ENCODE peak calls at places on chromosomes 16 and 17, in nine cellular contexts. Z, C, K, U, R, F, J, B and H are unnamed samples.
A peak's percentile ranks its signal among the peaks of the same experiment; 100 is the strongest.

GRCh38 chr16:29898135-29898534 is 1.2 kb downstream of the SEZ6L2 start:
- DNase-seq in Z (no peak), C (no peak), K (no peak), U (no peak), R (no peak), F (no peak), J (no peak), B (no peak), H (no peak)

GRCh38 chr16:10668322-10669045 is 26.2 kb downstream of the TEKT5 start:
- DNase-seq in Z (peak; percentile 7), C (peak; percentile 21), K (peak; percentile 49), U (peak; percentile 50), R (no peak), F (peak; percentile 31), J (peak; percentile 5), B (peak; percentile 60), H (no peak)

GRCh38 chr17:60554377-60554788 is 28.3 kb upstream of the APPBP2 start:
- DNase-seq in Z (no peak), C (no peak), K (no peak), U (no peak), R (no peak), F (peak; percentile 82), J (peak; percentile 92), B (no peak), H (no peak)

GRCh38 chr17:32275060-32276042 is 9.7 kb downstream of the RHBDL3 start:
- DNase-seq in Z (no peak), C (peak; percentile 82), K (peak; percentile 96), U (peak; percentile 23), R (peak; percentile 55), F (peak; percentile 97), J (peak; percentile 92), B (no peak), H (no peak)

GRCh38 chr16:66740010-66740409 is 11.4 kb downstream of the DYNC1LI2 start:
- DNase-seq in Z (peak; percentile 31), C (peak; percentile 56), K (peak; percentile 68), U (peak; percentile 66), R (no peak), F (peak; percentile 50), J (peak; percentile 65), B (no peak), H (no peak)

GRCh38 chr16:82460761-82461160 is 166.0 kb upstream of the CDH13 start:
- DNase-seq in Z (no peak), C (no peak), K (no peak), U (no peak), R (no peak), F (no peak), J (no peak), B (no peak), H (no peak)

GRCh38 chr17:72390675-72391501 is 270.1 kb downstream of the SOX9 start:
- DNase-seq in Z (no peak), C (no peak), K (no peak), U (no peak), R (no peak), F (peak; percentile 82), J (peak; percentile 60), B (no peak), H (no peak)

GRCh38 chr17:80003969-80004368 is 31.7 kb downstream of the TBC1D16 start:
- DNase-seq in Z (no peak), C (no peak), K (no peak), U (no peak), R (no peak), F (no peak), J (no peak), B (no peak), H (no peak)

GRCh38 chr16:66432429-66432828 is 5.3 kb downstream of the BEAN1 start:
- DNase-seq in Z (no peak), C (no peak), K (no peak), U (no peak), R (no peak), F (no peak), J (no peak), B (no peak), H (no peak)

GRCh38 chr16:19907161-19907992 is 22.7 kb upstream of the GPRC5B start:
- DNase-seq in Z (peak; percentile 76), C (peak; percentile 69), K (peak; percentile 85), U (peak; percentile 79), R (peak; percentile 60), F (peak; percentile 68), J (peak; percentile 73), B (peak; percentile 72), H (no peak)

GRCh38 chr17:39742856-39743436 is 5.2 kb downstream of the GRB7 start:
- DNase-seq in Z (no peak), C (no peak), K (no peak), U (no peak), R (no peak), F (no peak), J (no peak), B (no peak), H (no peak)

GRCh38 chr17:50833396-50834125 is 1.8 kb upstream of the WFIKKN2 start:
- DNase-seq in Z (no peak), C (no peak), K (no peak), U (no peak), R (no peak), F (no peak), J (no peak), B (no peak), H (no peak)

GRCh38 chr16:84752600-84752999 is 52.8 kb downstream of the USP10 start:
- DNase-seq in Z (no peak), C (no peak), K (no peak), U (no peak), R (no peak), F (no peak), J (no peak), B (no peak), H (no peak)

GRCh38 chr17:45277992-45278391 is 16.1 kb upstream of the SPATA32 start:
- DNase-seq in Z (no peak), C (no peak), K (no peak), U (no peak), R (peak; percentile 47), F (no peak), J (peak; percentile 65), B (no peak), H (no peak)

GRCh38 chr17:2421315-2422147 is 20.7 kb upstream of the MNT start:
- DNase-seq in Z (no peak), C (no peak), K (no peak), U (no peak), R (no peak), F (no peak), J (no peak), B (no peak), H (no peak)

GRCh38 chr16:89426736-89427525 is 63.4 kb downstream of the ANKRD11 start:
- DNase-seq in Z (no peak), C (no peak), K (peak; percentile 35), U (no peak), R (no peak), F (peak; percentile 61), J (no peak), B (no peak), H (no peak)

GRCh38 chr17:6464446-6465041 is 20.3 kb downstream of the PIMREG start:
- DNase-seq in Z (no peak), C (no peak), K (no peak), U (no peak), R (no peak), F (no peak), J (no peak), B (no peak), H (no peak)

GRCh38 chr17:56810846-56811775 is 22.6 kb downstream of the C17orf67 start:
- DNase-seq in Z (no peak), C (no peak), K (no peak), U (no peak), R (no peak), F (no peak), J (no peak), B (no peak), H (no peak)

GRCh38 chr16:31453255-31454204 is 5.8 kb upstream of the ARMC5 start:
- DNase-seq in Z (no peak), C (peak; percentile 89), K (no peak), U (no peak), R (no peak), F (peak; percentile 59), J (peak; percentile 78), B (no peak), H (no peak)

GRCh38 chr17:56130030-56130429 is 23.2 kb upstream of the ANKFN1 start:
- DNase-seq in Z (no peak), C (no peak), K (no peak), U (no peak), R (no peak), F (no peak), J (no peak), B (peak; percentile 21), H (no peak)

GRCh38 chr17:80095844-80096475 is 5.4 kb upstream of the GAA start:
- DNase-seq in Z (no peak), C (no peak), K (no peak), U (no peak), R (no peak), F (no peak), J (no peak), B (no peak), H (no peak)

GRCh38 chr17:12719948-12720347 is 54.3 kb downstream of the MYOCD start:
- DNase-seq in Z (no peak), C (no peak), K (no peak), U (no peak), R (no peak), F (no peak), J (no peak), B (no peak), H (no peak)

GRCh38 chr17:57577751-57578607 is 167.1 kb downstream of the CCDC182 start:
- DNase-seq in Z (no peak), C (peak; percentile 9), K (peak; percentile 70), U (peak; percentile 50), R (peak; percentile 80), F (peak; percentile 36), J (peak; percentile 76), B (peak; percentile 75), H (no peak)